ENCODE peak calls at places on chromosome X, in seven cellular contexts. One of them, this sample, is unnamed. For H3K27me3, the result is how much of the 10 kb centered on the place peaks cover.

GRCh38 chrX:40539214-40540142 is 41.3 kb upstream of the ATP6AP2 start:
- DNase-seq in heart left ventricle: no peak
- DNase-seq in heart right ventricle: peak
- DNase-seq in HepG2: no peak
- DNase-seq in hepatocyte: peak
- DNase-seq in transverse colon: peak
- DNase-seq in thoracic aorta: no peak
- DNase-seq in this sample: peak

GRCh38 chrX:136694491-136695087 is 46.6 kb downstream of the CD40LG start:
- DNase-seq in heart left ventricle: no peak
- DNase-seq in heart right ventricle: no peak
- DNase-seq in HepG2: peak
- DNase-seq in hepatocyte: peak
- DNase-seq in transverse colon: no peak
- DNase-seq in thoracic aorta: no peak
- DNase-seq in this sample: peak

GRCh38 chrX:72105436-72105835 is 26.3 kb downstream of the RTL5 start:
- DNase-seq in heart left ventricle: no peak
- DNase-seq in heart right ventricle: no peak
- DNase-seq in HepG2: no peak
- DNase-seq in hepatocyte: no peak
- DNase-seq in transverse colon: no peak
- DNase-seq in thoracic aorta: no peak
- DNase-seq in this sample: no peak

GRCh38 chrX:143027262-143027661 is 1.5 kb downstream of the SPANXN4 start:
- DNase-seq in heart left ventricle: no peak
- DNase-seq in heart right ventricle: no peak
- DNase-seq in HepG2: no peak
- DNase-seq in hepatocyte: no peak
- DNase-seq in transverse colon: no peak
- DNase-seq in thoracic aorta: no peak
- DNase-seq in this sample: no peak

GRCh38 chrX:69150294-69150960 is 14.8 kb downstream of the PJA1 start:
- DNase-seq in heart left ventricle: no peak
- DNase-seq in heart right ventricle: no peak
- DNase-seq in HepG2: peak
- DNase-seq in hepatocyte: no peak
- DNase-seq in transverse colon: no peak
- DNase-seq in thoracic aorta: no peak
- DNase-seq in this sample: no peak

GRCh38 chrX:65871671-65872311 is 168.1 kb downstream of the VSIG4 start:
- DNase-seq in heart left ventricle: peak
- DNase-seq in heart right ventricle: no peak
- DNase-seq in HepG2: peak
- DNase-seq in hepatocyte: peak
- DNase-seq in transverse colon: peak
- DNase-seq in thoracic aorta: no peak
- DNase-seq in this sample: peak

GRCh38 chrX:48025561-48025960 is 18.8 kb downstream of the SPACA5 start:
- DNase-seq in heart left ventricle: peak
- DNase-seq in heart right ventricle: no peak
- DNase-seq in HepG2: peak
- DNase-seq in hepatocyte: peak
- DNase-seq in transverse colon: peak
- DNase-seq in thoracic aorta: no peak
- DNase-seq in this sample: peak

GRCh38 chrX:15973299-15973698 is 118.7 kb upstream of the AP1S2 start:
- DNase-seq in heart left ventricle: peak
- DNase-seq in heart right ventricle: no peak
- DNase-seq in HepG2: peak
- DNase-seq in hepatocyte: peak
- DNase-seq in transverse colon: peak
- DNase-seq in thoracic aorta: no peak
- DNase-seq in this sample: peak

GRCh38 chrX:44314259-44314734 is 29.2 kb downstream of the EFHC2 start:
- DNase-seq in heart left ventricle: peak
- DNase-seq in heart right ventricle: peak
- DNase-seq in HepG2: no peak
- DNase-seq in hepatocyte: peak
- DNase-seq in transverse colon: peak
- DNase-seq in thoracic aorta: no peak
- DNase-seq in this sample: peak

GRCh38 chrX:126799059-126799458 is 20.5 kb upstream of the PRR32 start:
- DNase-seq in heart left ventricle: no peak
- DNase-seq in heart right ventricle: no peak
- DNase-seq in HepG2: no peak
- DNase-seq in hepatocyte: no peak
- DNase-seq in transverse colon: no peak
- DNase-seq in thoracic aorta: no peak
- DNase-seq in this sample: no peak

GRCh38 chrX:151830911-151831310 is 81.8 kb upstream of the MAGEA4 start:
- DNase-seq in heart left ventricle: no peak
- DNase-seq in heart right ventricle: no peak
- DNase-seq in HepG2: no peak
- DNase-seq in hepatocyte: no peak
- DNase-seq in transverse colon: no peak
- DNase-seq in thoracic aorta: no peak
- DNase-seq in this sample: no peak

GRCh38 chrX:40329616-40330015 is 231.9 kb upstream of the BCOR start:
- DNase-seq in heart left ventricle: no peak
- DNase-seq in heart right ventricle: no peak
- DNase-seq in HepG2: no peak
- DNase-seq in hepatocyte: no peak
- DNase-seq in transverse colon: no peak
- DNase-seq in thoracic aorta: no peak
- DNase-seq in this sample: no peak

GRCh38 chrX:103175944-103176753 is 38.8 kb upstream of the BEX4 start:
- DNase-seq in heart left ventricle: peak
- DNase-seq in heart right ventricle: peak
- DNase-seq in HepG2: peak
- DNase-seq in hepatocyte: peak
- DNase-seq in transverse colon: peak
- DNase-seq in thoracic aorta: peak
- DNase-seq in this sample: peak

GRCh38 chrX:22575161-22575845 is 302.6 kb downstream of the CBLL2 start:
- DNase-seq in heart left ventricle: no peak
- DNase-seq in heart right ventricle: no peak
- DNase-seq in HepG2: no peak
- DNase-seq in hepatocyte: no peak
- DNase-seq in transverse colon: no peak
- DNase-seq in thoracic aorta: no peak
- DNase-seq in this sample: no peak

GRCh38 chrX:19715711-19716638 is 171.4 kb downstream of the SH3KBP1 start:
- DNase-seq in heart left ventricle: no peak
- DNase-seq in heart right ventricle: no peak
- DNase-seq in HepG2: no peak
- DNase-seq in hepatocyte: no peak
- DNase-seq in transverse colon: no peak
- DNase-seq in thoracic aorta: no peak
- DNase-seq in this sample: no peak

GRCh38 chrX:135737361-135738071 is 24.1 kb downstream of the CT45A1 start:
- DNase-seq in heart left ventricle: no peak
- DNase-seq in heart right ventricle: no peak
- DNase-seq in HepG2: no peak
- DNase-seq in hepatocyte: no peak
- DNase-seq in transverse colon: no peak
- DNase-seq in thoracic aorta: no peak
- DNase-seq in this sample: peak

GRCh38 chrX:24210190-24210589 is 60.7 kb downstream of the ZFX start:
- DNase-seq in heart left ventricle: no peak
- DNase-seq in heart right ventricle: no peak
- DNase-seq in HepG2: no peak
- DNase-seq in hepatocyte: no peak
- DNase-seq in transverse colon: no peak
- DNase-seq in thoracic aorta: no peak
- DNase-seq in this sample: no peak

GRCh38 chrX:675896-676295 is 45.3 kb downstream of the SHOX start:
- DNase-seq in heart left ventricle: no peak
- DNase-seq in heart right ventricle: no peak
- DNase-seq in HepG2: no peak
- DNase-seq in hepatocyte: no peak
- DNase-seq in transverse colon: no peak
- DNase-seq in thoracic aorta: no peak
- DNase-seq in this sample: no peak
- H3K27me3 ChIP-seq in heart left ventricle: under half
- H3K27me3 ChIP-seq in heart right ventricle: under half
- H3K27me3 ChIP-seq in HepG2: under half
- H3K27me3 ChIP-seq in hepatocyte: under half
- H3K27me3 ChIP-seq in transverse colon: under half
- H3K27me3 ChIP-seq in thoracic aorta: under half
- H3K27me3 ChIP-seq in this sample: under half

GRCh38 chrX:45771114-45771513 is 570.4 kb upstream of the DIPK2B start:
- DNase-seq in heart left ventricle: no peak
- DNase-seq in heart right ventricle: no peak
- DNase-seq in HepG2: peak
- DNase-seq in hepatocyte: peak
- DNase-seq in transverse colon: peak
- DNase-seq in thoracic aorta: no peak
- DNase-seq in this sample: no peak

GRCh38 chrX:45769919-45770582 is 569.4 kb upstream of the DIPK2B start:
- DNase-seq in heart left ventricle: peak
- DNase-seq in heart right ventricle: peak
- DNase-seq in HepG2: peak
- DNase-seq in hepatocyte: peak
- DNase-seq in transverse colon: peak
- DNase-seq in thoracic aorta: peak
- DNase-seq in this sample: peak

GRCh38 chrX:45765726-45766125 is 565.0 kb upstream of the DIPK2B start:
- DNase-seq in heart left ventricle: no peak
- DNase-seq in heart right ventricle: no peak
- DNase-seq in HepG2: no peak
- DNase-seq in hepatocyte: no peak
- DNase-seq in transverse colon: no peak
- DNase-seq in thoracic aorta: no peak
- DNase-seq in this sample: no peak

GRCh38 chrX:45767021-45767491 is 566.4 kb upstream of the DIPK2B start:
- DNase-seq in heart left ventricle: no peak
- DNase-seq in heart right ventricle: no peak
- DNase-seq in HepG2: no peak
- DNase-seq in hepatocyte: no peak
- DNase-seq in transverse colon: no peak
- DNase-seq in thoracic aorta: no peak
- DNase-seq in this sample: no peak

GRCh38 chrX:45768666-45769065 is 568.0 kb upstream of the DIPK2B start:
- DNase-seq in heart left ventricle: no peak
- DNase-seq in heart right ventricle: no peak
- DNase-seq in HepG2: no peak
- DNase-seq in hepatocyte: no peak
- DNase-seq in transverse colon: no peak
- DNase-seq in thoracic aorta: no peak
- DNase-seq in this sample: no peak
- H3K4me3 ChIP-seq in heart left ventricle: peak
- H3K4me3 ChIP-seq in heart right ventricle: peak
- H3K4me3 ChIP-seq in HepG2: peak
- H3K4me3 ChIP-seq in hepatocyte: peak
- H3K4me3 ChIP-seq in transverse colon: peak
- H3K4me3 ChIP-seq in thoracic aorta: peak
- H3K4me3 ChIP-seq in this sample: peak

GRCh38 chrX:17440836-17441235 is 65.8 kb downstream of the NHS start:
- DNase-seq in heart left ventricle: no peak
- DNase-seq in heart right ventricle: no peak
- DNase-seq in HepG2: peak
- DNase-seq in hepatocyte: no peak
- DNase-seq in transverse colon: no peak
- DNase-seq in thoracic aorta: no peak
- DNase-seq in this sample: no peak
- H3K27ac ChIP-seq in heart left ventricle: no peak
- H3K27ac ChIP-seq in heart right ventricle: no peak
- H3K27ac ChIP-seq in HepG2: peak
- H3K27ac ChIP-seq in hepatocyte: peak
- H3K27ac ChIP-seq in transverse colon: no peak
- H3K27ac ChIP-seq in thoracic aorta: no peak
- H3K27ac ChIP-seq in this sample: no peak

GRCh38 chrX:113545040-113545439 is 704.4 kb upstream of the AMOT start:
- DNase-seq in heart left ventricle: no peak
- DNase-seq in heart right ventricle: no peak
- DNase-seq in HepG2: no peak
- DNase-seq in hepatocyte: no peak
- DNase-seq in transverse colon: no peak
- DNase-seq in thoracic aorta: no peak
- DNase-seq in this sample: no peak
- H3K27me3 ChIP-seq in heart left ventricle: under half
- H3K27me3 ChIP-seq in heart right ventricle: under half
- H3K27me3 ChIP-seq in HepG2: under half
- H3K27me3 ChIP-seq in hepatocyte: under half
- H3K27me3 ChIP-seq in transverse colon: under half
- H3K27me3 ChIP-seq in thoracic aorta: under half
- H3K27me3 ChIP-seq in this sample: under half